ENCODE peak calls at places on chromosome 13, in eight cellular contexts. One of them, this sample, is unnamed.

GRCh38 chr13:51781246-51782022 is 22.5 kb downstream of the DHRS12 start:
- DNase-seq in iPS-NIHi11: peak
- DNase-seq in NCI-H187: no peak
- DNase-seq in NCI-H446: no peak
- DNase-seq in mucosa of gallbladder: no peak
- DNase-seq in stimulated activated naive CD8-positive, alpha-beta T cell treated with anti-CD3 and anti-CD28 coated beads, Interleukin-15, Interleukin-2, amounts not matched to agents 100 U/mL and 50 U/mL, for 24 hours: peak
- DNase-seq in GDM1: peak
- DNase-seq in OCI-LY7: peak
- DNase-seq in this sample: no peak

GRCh38 chr13:114019367-114019766 is 45.5 kb upstream of the C13orf46 start:
- DNase-seq in iPS-NIHi11: peak
- DNase-seq in NCI-H187: no peak
- DNase-seq in NCI-H446: no peak
- DNase-seq in mucosa of gallbladder: no peak
- DNase-seq in stimulated activated naive CD8-positive, alpha-beta T cell treated with anti-CD3 and anti-CD28 coated beads, Interleukin-15, Interleukin-2, amounts not matched to agents 100 U/mL and 50 U/mL, for 24 hours: peak
- DNase-seq in GDM1: no peak
- DNase-seq in OCI-LY7: peak
- DNase-seq in this sample: no peak

GRCh38 chr13:98998831-98999634 is 21.2 kb upstream of the DOCK9 start:
- DNase-seq in iPS-NIHi11: no peak
- DNase-seq in NCI-H187: no peak
- DNase-seq in NCI-H446: no peak
- DNase-seq in mucosa of gallbladder: no peak
- DNase-seq in stimulated activated naive CD8-positive, alpha-beta T cell treated with anti-CD3 and anti-CD28 coated beads, Interleukin-15, Interleukin-2, amounts not matched to agents 100 U/mL and 50 U/mL, for 24 hours: no peak
- DNase-seq in GDM1: no peak
- DNase-seq in OCI-LY7: no peak
- DNase-seq in this sample: no peak

GRCh38 chr13:112733661-112734379 is 44.0 kb downstream of the ATP11A start:
- DNase-seq in iPS-NIHi11: peak
- DNase-seq in NCI-H187: no peak
- DNase-seq in NCI-H446: no peak
- DNase-seq in mucosa of gallbladder: no peak
- DNase-seq in stimulated activated naive CD8-positive, alpha-beta T cell treated with anti-CD3 and anti-CD28 coated beads, Interleukin-15, Interleukin-2, amounts not matched to agents 100 U/mL and 50 U/mL, for 24 hours: no peak
- DNase-seq in GDM1: no peak
- DNase-seq in OCI-LY7: no peak
- DNase-seq in this sample: peak

GRCh38 chr13:67061750-67062149 is 168.4 kb downstream of the PCDH9 start:
- DNase-seq in iPS-NIHi11: no peak
- DNase-seq in NCI-H187: no peak
- DNase-seq in NCI-H446: no peak
- DNase-seq in mucosa of gallbladder: no peak
- DNase-seq in stimulated activated naive CD8-positive, alpha-beta T cell treated with anti-CD3 and anti-CD28 coated beads, Interleukin-15, Interleukin-2, amounts not matched to agents 100 U/mL and 50 U/mL, for 24 hours: no peak
- DNase-seq in GDM1: no peak
- DNase-seq in OCI-LY7: no peak
- DNase-seq in this sample: no peak

GRCh38 chr13:28337196-28338045 is 157.5 kb downstream of the FLT1 start:
- DNase-seq in iPS-NIHi11: no peak
- DNase-seq in NCI-H187: no peak
- DNase-seq in NCI-H446: no peak
- DNase-seq in mucosa of gallbladder: no peak
- DNase-seq in stimulated activated naive CD8-positive, alpha-beta T cell treated with anti-CD3 and anti-CD28 coated beads, Interleukin-15, Interleukin-2, amounts not matched to agents 100 U/mL and 50 U/mL, for 24 hours: no peak
- DNase-seq in GDM1: no peak
- DNase-seq in OCI-LY7: no peak
- DNase-seq in this sample: no peak

GRCh38 chr13:111204438-111205177 is 89.5 kb downstream of the ARHGEF7 start:
- DNase-seq in iPS-NIHi11: peak
- DNase-seq in NCI-H187: no peak
- DNase-seq in NCI-H446: no peak
- DNase-seq in mucosa of gallbladder: peak
- DNase-seq in stimulated activated naive CD8-positive, alpha-beta T cell treated with anti-CD3 and anti-CD28 coated beads, Interleukin-15, Interleukin-2, amounts not matched to agents 100 U/mL and 50 U/mL, for 24 hours: no peak
- DNase-seq in GDM1: no peak
- DNase-seq in OCI-LY7: no peak
- DNase-seq in this sample: peak

GRCh38 chr13:114177245-114178010 is 1.6 kb upstream of the CFAP97D2 start:
- DNase-seq in iPS-NIHi11: no peak
- DNase-seq in NCI-H187: no peak
- DNase-seq in NCI-H446: no peak
- DNase-seq in mucosa of gallbladder: no peak
- DNase-seq in stimulated activated naive CD8-positive, alpha-beta T cell treated with anti-CD3 and anti-CD28 coated beads, Interleukin-15, Interleukin-2, amounts not matched to agents 100 U/mL and 50 U/mL, for 24 hours: no peak
- DNase-seq in GDM1: no peak
- DNase-seq in OCI-LY7: no peak
- DNase-seq in this sample: no peak

GRCh38 chr13:42066542-42066941 is 18.1 kb downstream of the DGKH start:
- DNase-seq in iPS-NIHi11: no peak
- DNase-seq in NCI-H187: no peak
- DNase-seq in NCI-H446: no peak
- DNase-seq in mucosa of gallbladder: no peak
- DNase-seq in stimulated activated naive CD8-positive, alpha-beta T cell treated with anti-CD3 and anti-CD28 coated beads, Interleukin-15, Interleukin-2, amounts not matched to agents 100 U/mL and 50 U/mL, for 24 hours: no peak
- DNase-seq in GDM1: no peak
- DNase-seq in OCI-LY7: no peak
- DNase-seq in this sample: no peak

GRCh38 chr13:20544186-20544914 is 18.7 kb upstream of the CRYL1 start:
- DNase-seq in iPS-NIHi11: no peak
- DNase-seq in NCI-H187: no peak
- DNase-seq in NCI-H446: no peak
- DNase-seq in mucosa of gallbladder: no peak
- DNase-seq in stimulated activated naive CD8-positive, alpha-beta T cell treated with anti-CD3 and anti-CD28 coated beads, Interleukin-15, Interleukin-2, amounts not matched to agents 100 U/mL and 50 U/mL, for 24 hours: no peak
- DNase-seq in GDM1: peak
- DNase-seq in OCI-LY7: no peak
- DNase-seq in this sample: no peak

GRCh38 chr13:32840840-32841713 is 175.1 kb upstream of the KL start:
- DNase-seq in iPS-NIHi11: no peak
- DNase-seq in NCI-H187: no peak
- DNase-seq in NCI-H446: peak
- DNase-seq in mucosa of gallbladder: no peak
- DNase-seq in stimulated activated naive CD8-positive, alpha-beta T cell treated with anti-CD3 and anti-CD28 coated beads, Interleukin-15, Interleukin-2, amounts not matched to agents 100 U/mL and 50 U/mL, for 24 hours: no peak
- DNase-seq in GDM1: no peak
- DNase-seq in OCI-LY7: no peak
- DNase-seq in this sample: no peak

GRCh38 chr13:113417836-113418721 is 35.2 kb downstream of the ADPRHL1 start:
- DNase-seq in iPS-NIHi11: no peak
- DNase-seq in NCI-H187: no peak
- DNase-seq in NCI-H446: no peak
- DNase-seq in mucosa of gallbladder: no peak
- DNase-seq in stimulated activated naive CD8-positive, alpha-beta T cell treated with anti-CD3 and anti-CD28 coated beads, Interleukin-15, Interleukin-2, amounts not matched to agents 100 U/mL and 50 U/mL, for 24 hours: no peak
- DNase-seq in GDM1: no peak
- DNase-seq in OCI-LY7: no peak
- DNase-seq in this sample: no peak

GRCh38 chr13:90750957-90751356 is 596.5 kb upstream of the MIR17HG start:
- DNase-seq in iPS-NIHi11: no peak
- DNase-seq in NCI-H187: no peak
- DNase-seq in NCI-H446: no peak
- DNase-seq in mucosa of gallbladder: no peak
- DNase-seq in stimulated activated naive CD8-positive, alpha-beta T cell treated with anti-CD3 and anti-CD28 coated beads, Interleukin-15, Interleukin-2, amounts not matched to agents 100 U/mL and 50 U/mL, for 24 hours: no peak
- DNase-seq in GDM1: no peak
- DNase-seq in OCI-LY7: no peak
- DNase-seq in this sample: no peak

GRCh38 chr13:29543230-29544215 is 52.0 kb downstream of the SLC7A1 start:
- DNase-seq in iPS-NIHi11: no peak
- DNase-seq in NCI-H187: no peak
- DNase-seq in NCI-H446: no peak
- DNase-seq in mucosa of gallbladder: no peak
- DNase-seq in stimulated activated naive CD8-positive, alpha-beta T cell treated with anti-CD3 and anti-CD28 coated beads, Interleukin-15, Interleukin-2, amounts not matched to agents 100 U/mL and 50 U/mL, for 24 hours: peak
- DNase-seq in GDM1: no peak
- DNase-seq in OCI-LY7: no peak
- DNase-seq in this sample: peak

GRCh38 chr13:48739346-48740037 is 85.8 kb downstream of the CYSLTR2 start:
- DNase-seq in iPS-NIHi11: no peak
- DNase-seq in NCI-H187: no peak
- DNase-seq in NCI-H446: no peak
- DNase-seq in mucosa of gallbladder: no peak
- DNase-seq in stimulated activated naive CD8-positive, alpha-beta T cell treated with anti-CD3 and anti-CD28 coated beads, Interleukin-15, Interleukin-2, amounts not matched to agents 100 U/mL and 50 U/mL, for 24 hours: no peak
- DNase-seq in GDM1: no peak
- DNase-seq in OCI-LY7: no peak
- DNase-seq in this sample: no peak

GRCh38 chr13:32475403-32475802 is 47.5 kb upstream of the N4BP2L1 start:
- DNase-seq in iPS-NIHi11: no peak
- DNase-seq in NCI-H187: no peak
- DNase-seq in NCI-H446: no peak
- DNase-seq in mucosa of gallbladder: no peak
- DNase-seq in stimulated activated naive CD8-positive, alpha-beta T cell treated with anti-CD3 and anti-CD28 coated beads, Interleukin-15, Interleukin-2, amounts not matched to agents 100 U/mL and 50 U/mL, for 24 hours: no peak
- DNase-seq in GDM1: no peak
- DNase-seq in OCI-LY7: no peak
- DNase-seq in this sample: no peak

GRCh38 chr13:68551701-68552522 is 1321.8 kb upstream of the PCDH9 start:
- DNase-seq in iPS-NIHi11: no peak
- DNase-seq in NCI-H187: no peak
- DNase-seq in NCI-H446: no peak
- DNase-seq in mucosa of gallbladder: no peak
- DNase-seq in stimulated activated naive CD8-positive, alpha-beta T cell treated with anti-CD3 and anti-CD28 coated beads, Interleukin-15, Interleukin-2, amounts not matched to agents 100 U/mL and 50 U/mL, for 24 hours: no peak
- DNase-seq in GDM1: no peak
- DNase-seq in OCI-LY7: no peak
- DNase-seq in this sample: no peak

GRCh38 chr13:50990540-50991506 is 81.2 kb downstream of the RNASEH2B start:
- DNase-seq in iPS-NIHi11: peak
- DNase-seq in NCI-H187: peak
- DNase-seq in NCI-H446: no peak
- DNase-seq in mucosa of gallbladder: peak
- DNase-seq in stimulated activated naive CD8-positive, alpha-beta T cell treated with anti-CD3 and anti-CD28 coated beads, Interleukin-15, Interleukin-2, amounts not matched to agents 100 U/mL and 50 U/mL, for 24 hours: no peak
- DNase-seq in GDM1: no peak
- DNase-seq in OCI-LY7: no peak
- DNase-seq in this sample: no peak

GRCh38 chr13:112901951-112902651 is 66.9 kb upstream of the MCF2L start:
- DNase-seq in iPS-NIHi11: no peak
- DNase-seq in NCI-H187: no peak
- DNase-seq in NCI-H446: no peak
- DNase-seq in mucosa of gallbladder: peak
- DNase-seq in stimulated activated naive CD8-positive, alpha-beta T cell treated with anti-CD3 and anti-CD28 coated beads, Interleukin-15, Interleukin-2, amounts not matched to agents 100 U/mL and 50 U/mL, for 24 hours: no peak
- DNase-seq in GDM1: no peak
- DNase-seq in OCI-LY7: no peak
- DNase-seq in this sample: peak

GRCh38 chr13:97653741-97654140 is 219.8 kb downstream of the RAP2A start:
- DNase-seq in iPS-NIHi11: no peak
- DNase-seq in NCI-H187: no peak
- DNase-seq in NCI-H446: no peak
- DNase-seq in mucosa of gallbladder: no peak
- DNase-seq in stimulated activated naive CD8-positive, alpha-beta T cell treated with anti-CD3 and anti-CD28 coated beads, Interleukin-15, Interleukin-2, amounts not matched to agents 100 U/mL and 50 U/mL, for 24 hours: no peak
- DNase-seq in GDM1: no peak
- DNase-seq in OCI-LY7: no peak
- DNase-seq in this sample: no peak

GRCh38 chr13:93169980-93170379 is 56.6 kb upstream of the GPC6 start:
- DNase-seq in iPS-NIHi11: no peak
- DNase-seq in NCI-H187: no peak
- DNase-seq in NCI-H446: no peak
- DNase-seq in mucosa of gallbladder: no peak
- DNase-seq in stimulated activated naive CD8-positive, alpha-beta T cell treated with anti-CD3 and anti-CD28 coated beads, Interleukin-15, Interleukin-2, amounts not matched to agents 100 U/mL and 50 U/mL, for 24 hours: no peak
- DNase-seq in GDM1: no peak
- DNase-seq in OCI-LY7: no peak
- DNase-seq in this sample: peak

GRCh38 chr13:44305845-44306244 is 67.8 kb upstream of the SERP2 start:
- DNase-seq in iPS-NIHi11: no peak
- DNase-seq in NCI-H187: no peak
- DNase-seq in NCI-H446: no peak
- DNase-seq in mucosa of gallbladder: no peak
- DNase-seq in stimulated activated naive CD8-positive, alpha-beta T cell treated with anti-CD3 and anti-CD28 coated beads, Interleukin-15, Interleukin-2, amounts not matched to agents 100 U/mL and 50 U/mL, for 24 hours: no peak
- DNase-seq in GDM1: no peak
- DNase-seq in OCI-LY7: no peak
- DNase-seq in this sample: no peak

GRCh38 chr13:109803822-109804221 is 17.4 kb upstream of the IRS2 start:
- DNase-seq in iPS-NIHi11: no peak
- DNase-seq in NCI-H187: no peak
- DNase-seq in NCI-H446: no peak
- DNase-seq in mucosa of gallbladder: no peak
- DNase-seq in stimulated activated naive CD8-positive, alpha-beta T cell treated with anti-CD3 and anti-CD28 coated beads, Interleukin-15, Interleukin-2, amounts not matched to agents 100 U/mL and 50 U/mL, for 24 hours: no peak
- DNase-seq in GDM1: no peak
- DNase-seq in OCI-LY7: no peak
- DNase-seq in this sample: peak

GRCh38 chr13:20475927-20476691 is 49.5 kb downstream of the CRYL1 start:
- DNase-seq in iPS-NIHi11: peak
- DNase-seq in NCI-H187: no peak
- DNase-seq in NCI-H446: no peak
- DNase-seq in mucosa of gallbladder: peak
- DNase-seq in stimulated activated naive CD8-positive, alpha-beta T cell treated with anti-CD3 and anti-CD28 coated beads, Interleukin-15, Interleukin-2, amounts not matched to agents 100 U/mL and 50 U/mL, for 24 hours: peak
- DNase-seq in GDM1: peak
- DNase-seq in OCI-LY7: no peak
- DNase-seq in this sample: peak

This sample was measured in islet precursor cell.